ENCODE peak calls at places on chromosomes 13 and 19, in nine cellular contexts. U is hepatocyte; H is ascending aorta; W is activated CD4-positive, CD25-positive, alpha-beta regulatory T cell treated with anti-CD3 and anti-CD28 coated beads, Interleukin-2, amount 50 U/mL, for 16 hours; A is heart left ventricle; N is foreskin keratinocyte; B is tibial nerve; S is neural crest cell; D is CD8-positive, alpha-beta memory T cell. C is an unnamed sample.

GRCh38 chr13:38430761-38431160 is 81.1 kb downstream of the UFM1 start:
- DNase-seq in U (no peak), H (no peak), W (no peak), A (no peak), N (peak; percentile 25), B (no peak), S (no peak), D (no peak), C (no peak)

GRCh38 chr13:44142911-44143665 is 230.5 kb upstream of the SERP2 start:
- DNase-seq in U (peak; percentile 21), H (no peak), W (no peak), A (no peak), N (peak; percentile 97), B (no peak), S (no peak), D (no peak), C (no peak)

GRCh38 chr13:97221046-97221445 is 1.1 kb upstream of the MBNL2 start:
- DNase-seq in U (no peak), H (no peak), W (no peak), A (no peak), N (no peak), B (no peak), S (no peak), D (no peak), C (no peak)

GRCh38 chr19:55500368-55500952 is 12.2 kb downstream of the SSC5D start:
- DNase-seq in U (no peak), H (no peak), W (no peak), A (no peak), N (no peak), B (no peak), S (no peak), D (no peak), C (no peak)

GRCh38 chr19:31263317-31263716 is 85.9 kb downstream of the TSHZ3 start:
- DNase-seq in U (no peak), H (no peak), W (no peak), A (no peak), N (no peak), B (no peak), S (no peak), D (no peak), C (no peak)

GRCh38 chr19:8311461-8312260 is 3.5 kb upstream of the CD320 start:
- DNase-seq in U (no peak), H (no peak), W (no peak), A (peak; percentile 60), N (no peak), B (no peak), S (no peak), D (peak; percentile 38), C (no peak)

GRCh38 chr13:87234981-87235380 is 436.2 kb upstream of the SLITRK5 start:
- DNase-seq in U (no peak), H (no peak), W (no peak), A (no peak), N (no peak), B (no peak), S (no peak), D (no peak), C (no peak)

GRCh38 chr19:38277549-38277948 is 13.2 kb downstream of the SPINT2 start:
- DNase-seq in U (no peak), H (no peak), W (no peak), A (no peak), N (peak; percentile 60), B (no peak), S (no peak), D (no peak), C (no peak)

GRCh38 chr19:45200614-45201013 is 22.0 kb downstream of the BLOC1S3 start:
- DNase-seq in U (no peak), H (no peak), W (no peak), A (no peak), N (no peak), B (no peak), S (peak; percentile 43), D (no peak), C (no peak)

GRCh38 chr13:28492527-28493367 is 2.2 kb downstream of the FLT1 start:
- DNase-seq in U (no peak), H (no peak), W (no peak), A (no peak), N (no peak), B (no peak), S (no peak), D (no peak), C (no peak)

GRCh38 chr19:46133101-46133627 is 8.7 kb upstream of the IGFL3 start:
- DNase-seq in U (peak; percentile 65), H (no peak), W (no peak), A (no peak), N (peak; percentile 99), B (no peak), S (peak; percentile 38), D (no peak), C (peak; percentile 8)

GRCh38 chr13:59689057-59689456 is 474.7 kb downstream of the DIAPH3 start:
- DNase-seq in U (no peak), H (no peak), W (no peak), A (no peak), N (no peak), B (no peak), S (no peak), D (no peak), C (no peak)

GRCh38 chr13:75507027-75508001 is 25.3 kb upstream of the TBC1D4 start:
- DNase-seq in U (no peak), H (no peak), W (no peak), A (no peak), N (no peak), B (no peak), S (no peak), D (no peak), C (no peak)

GRCh38 chr13:95354156-95354555 is 52.9 kb upstream of the ABCC4 start:
- DNase-seq in U (no peak), H (no peak), W (no peak), A (no peak), N (no peak), B (no peak), S (no peak), D (no peak), C (no peak)

GRCh38 chr19:2573916-2574315 is 98.0 kb downstream of the GADD45B start:
- DNase-seq in U (no peak), H (no peak), W (no peak), A (no peak), N (no peak), B (no peak), S (no peak), D (no peak), C (no peak)

GRCh38 chr13:101231751-101232428 is 184.4 kb downstream of the NALCN start:
- DNase-seq in U (no peak), H (no peak), W (no peak), A (no peak), N (peak; percentile 18), B (no peak), S (no peak), D (no peak), C (no peak)

C was measured in HS-27A.